ENCODE peak calls at places on chromosomes 12 and 14, in ten cellular contexts. C is GM06990; E is adrenal gland; X is CD8-positive, alpha-beta memory T cell; A is ascending aorta; Y is endothelial cell of umbilical vein; Q is body of pancreas; S is sigmoid colon; K is mesendoderm; U is thoracic aorta. M is an unnamed sample. For H3K27me3, the result is how much of the 10 kb centered on the place peaks cover.

GRCh38 chr14:68440776-68441175 is 352.1 kb downstream of the ZFP36L1 start:
- DNase-seq in C (no peak), X (no peak), A (no peak), U (no peak), K (no peak), S (no peak), Q (no peak), E (no peak), Y (peak), M (no peak)

GRCh38 chr12:862303-862911 is 87.1 kb downstream of the RAD52 start:
- DNase-seq in Y (no peak), X (no peak), E (no peak), S (no peak), Q (no peak), C (no peak), U (no peak), A (no peak), K (no peak), M (no peak)

GRCh38 chr12:124564232-124564958 is 3.0 kb downstream of the NCOR2 start:
- DNase-seq in U (no peak), S (no peak), A (no peak), Q (no peak), X (no peak), E (no peak), K (no peak), Y (no peak), C (no peak), M (no peak)

GRCh38 chr12:112599871-112600270 is 181.1 kb downstream of the PTPN11 start:
- DNase-seq in E (no peak), X (no peak), U (no peak), C (no peak), K (no peak), Y (no peak), S (no peak), Q (no peak), A (no peak), M (no peak)

GRCh38 chr12:4567073-4567881 is 5.3 kb downstream of the DYRK4 start:
- DNase-seq in U (no peak), E (no peak), Y (no peak), A (no peak), Q (no peak), K (no peak), S (no peak), X (no peak), C (no peak), M (peak)

GRCh38 chr12:90940872-90941499 is 14.0 kb downstream of the CCER1 start:
- DNase-seq in U (no peak), Q (no peak), X (no peak), A (no peak), E (no peak), S (no peak), Y (peak), C (no peak), K (peak), M (no peak)

GRCh38 chr12:13234045-13234641 is 37.6 kb downstream of the EMP1 start:
- DNase-seq in Q (peak), U (no peak), S (no peak), E (peak), K (peak), Y (peak), C (no peak), X (no peak), A (no peak), M (peak)

GRCh38 chr12:4556730-4557519 is 5.1 kb upstream of the DYRK4 start:
- DNase-seq in E (no peak), K (no peak), U (no peak), C (no peak), Q (no peak), Y (no peak), S (no peak), X (no peak), A (no peak), M (no peak)

GRCh38 chr14:97024300-97024699 is 227.1 kb downstream of the VRK1 start:
- DNase-seq in A (no peak), U (no peak), X (no peak), S (no peak), E (no peak), C (no peak), Y (no peak), Q (no peak), K (no peak), M (no peak)

GRCh38 chr12:62210422-62210821 is 49.8 kb upstream of the USP15 start:
- DNase-seq in Q (peak), S (no peak), Y (peak), C (no peak), A (no peak), E (peak), U (no peak), X (no peak), K (peak), M (no peak)

GRCh38 chr12:74349925-74350324 is 187.7 kb upstream of the ATXN7L3B start:
- DNase-seq in C (no peak), U (no peak), K (no peak), Q (no peak), A (no peak), E (no peak), X (no peak), Y (no peak), S (no peak), M (no peak)

GRCh38 chr14:21537088-21537424 is 10.9 kb upstream of the SALL2 start:
- DNase-seq in X (no peak), K (no peak), C (no peak), A (no peak), U (no peak), E (no peak), Y (no peak), Q (no peak), S (no peak), M (no peak)

GRCh38 chr12:63138484-63138883 is 12.5 kb downstream of the AVPR1A start:
- DNase-seq in Q (no peak), S (no peak), Y (no peak), E (no peak), U (no peak), C (no peak), K (no peak), A (no peak), X (no peak), M (no peak)

GRCh38 chr12:120759591-120760348 is 34.1 kb downstream of the ACADS start:
- DNase-seq in S (no peak), C (no peak), U (no peak), A (no peak), Y (no peak), E (no peak), X (no peak), Q (no peak), K (no peak), M (no peak)

GRCh38 chr14:54001189-54001878 is 44.7 kb upstream of the BMP4 start:
- DNase-seq in S (no peak), Q (peak), X (no peak), U (no peak), A (no peak), C (no peak), K (peak), Y (peak), E (no peak), M (no peak)

GRCh38 chr14:68686212-68686478 is 106.7 kb downstream of the ZFP36L1 start:
- DNase-seq in A (no peak), C (no peak), S (no peak), E (no peak), X (no peak), Y (no peak), K (no peak), U (no peak), Q (no peak), M (no peak)

GRCh38 chr12:955923-956322 is 6.4 kb upstream of the RAD52 start:
- DNase-seq in S (no peak), A (no peak), C (no peak), K (no peak), X (no peak), E (no peak), Q (no peak), Y (no peak), U (no peak), M (no peak)

GRCh38 chr12:89179983-89180382 is 172.3 kb downstream of the DUSP6 start:
- DNase-seq in K (no peak), Q (no peak), E (no peak), C (no peak), Y (peak), S (peak), X (no peak), U (peak), A (no peak), M (peak)

GRCh38 chr12:80472912-80473500 is 29.0 kb downstream of the PTPRQ start:
- DNase-seq in E (no peak), A (no peak), C (peak), Y (peak), X (no peak), Q (no peak), U (no peak), S (no peak), K (peak), M (no peak)

GRCh38 chr12:123389560-123390351 is 5.8 kb downstream of the KMT5A start:
- DNase-seq in K (peak), Y (peak), S (peak), Q (peak), E (peak), A (no peak), C (peak), U (no peak), X (peak), M (no peak)

GRCh38 chr12:47120736-47121135 is 41.0 kb upstream of the AMIGO2 start:
- DNase-seq in A (no peak), U (no peak), K (no peak), E (no peak), Y (no peak), X (no peak), Q (no peak), C (no peak), S (no peak), M (no peak)

GRCh38 chr12:105750096-105750495 is 388.7 kb downstream of the NUAK1 start:
- DNase-seq in A (no peak), C (no peak), X (no peak), S (no peak), U (no peak), Q (no peak), E (no peak), Y (no peak), K (no peak), M (no peak)

GRCh38 chr12:101087903-101088302 is 122.1 kb downstream of the SLC5A8 start:
- DNase-seq in A (no peak), Q (no peak), U (no peak), E (peak), C (no peak), X (no peak), K (no peak), Y (no peak), S (no peak), M (no peak)

GRCh38 chr14:84095796-84096195 is 1434.1 kb upstream of the FLRT2 start:
- DNase-seq in Q (no peak), X (no peak), E (no peak), S (no peak), A (no peak), U (no peak), K (no peak), C (no peak), Y (peak), M (no peak)

GRCh38 chr12:95829395-95829794 is 29.4 kb upstream of the SNRPF start:
- DNase-seq in S (no peak), Q (no peak), A (no peak), C (no peak), X (no peak), E (no peak), U (no peak), K (no peak), Y (peak), M (no peak)
- H3K27me3 ChIP-seq in S (under half), Q (under half), A (under half), C (under half), X (under half), E (under half), U (under half), K (under half), Y (under half), M (under half)

DNA sequence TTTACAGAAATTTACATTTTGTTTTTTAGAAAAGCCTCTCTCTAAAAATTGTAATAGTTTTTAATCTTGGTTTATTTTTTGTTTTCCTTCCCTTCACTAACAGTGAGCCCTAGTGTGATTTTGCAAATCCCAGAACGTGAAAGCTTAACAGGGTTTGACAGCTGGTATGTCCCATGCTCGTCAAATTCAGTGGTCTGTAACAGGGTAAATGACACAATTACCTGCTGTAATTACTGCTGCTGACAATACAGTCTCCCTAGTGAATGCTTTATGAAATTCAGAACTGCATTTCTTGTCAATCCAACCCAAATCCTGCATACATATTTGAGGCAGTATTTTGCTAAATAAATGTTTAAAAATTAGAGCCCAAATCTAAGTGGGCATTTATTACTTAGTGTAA is 249.2 kb downstream of the NELL2 start:
- DNase-seq in A (no peak), C (no peak), S (no peak), U (no peak), E (no peak), K (no peak), Y (no peak), X (no peak), Q (no peak), M (no peak)
- H3K27me3 ChIP-seq in A (under half), C (under half), S (under half), U (under half), E (under half), K (under half), Y (under half), X (under half), Q (under half), M (under half)

DNA sequence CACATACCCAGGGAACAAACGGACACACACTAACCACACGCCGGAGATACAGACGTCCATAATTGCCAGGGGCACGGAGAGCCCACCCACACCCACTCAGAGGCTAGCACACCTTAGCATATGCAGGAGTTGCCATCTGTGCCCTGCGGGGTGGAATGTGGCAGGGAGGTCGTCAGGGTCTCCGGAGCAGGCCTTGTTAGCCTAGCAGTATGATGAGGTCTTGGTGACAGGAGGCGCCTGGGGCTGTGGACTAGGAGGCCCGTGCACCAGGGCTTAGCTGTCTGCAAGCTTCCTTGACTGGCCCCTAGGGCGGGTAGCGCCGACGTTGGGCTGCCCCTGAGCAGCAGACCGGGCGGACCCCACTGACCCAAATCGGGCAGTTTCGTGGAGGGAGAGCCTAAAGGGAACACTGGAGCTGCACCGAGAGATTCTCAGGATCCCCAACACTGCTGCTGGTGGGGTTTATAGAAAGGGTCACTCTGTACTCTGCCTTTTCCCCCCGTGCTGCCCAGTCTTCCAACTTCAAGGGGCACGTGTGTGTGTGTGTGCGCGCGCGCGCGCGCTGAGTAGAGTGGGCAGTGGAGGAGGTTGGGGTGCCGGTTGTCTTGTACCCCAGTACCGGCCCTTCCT is 9.9 kb downstream of the STAC3 start:
- DNase-seq in E (no peak), C (no peak), S (peak), K (peak), X (no peak), Q (no peak), A (no peak), Y (no peak), U (no peak), M (no peak)
- H3K27me3 ChIP-seq in E (under half), C (under half), S (half or more), K (under half), X (half or more), Q (under half), A (under half), Y (half or more), U (under half), M (half or more)

DNA sequence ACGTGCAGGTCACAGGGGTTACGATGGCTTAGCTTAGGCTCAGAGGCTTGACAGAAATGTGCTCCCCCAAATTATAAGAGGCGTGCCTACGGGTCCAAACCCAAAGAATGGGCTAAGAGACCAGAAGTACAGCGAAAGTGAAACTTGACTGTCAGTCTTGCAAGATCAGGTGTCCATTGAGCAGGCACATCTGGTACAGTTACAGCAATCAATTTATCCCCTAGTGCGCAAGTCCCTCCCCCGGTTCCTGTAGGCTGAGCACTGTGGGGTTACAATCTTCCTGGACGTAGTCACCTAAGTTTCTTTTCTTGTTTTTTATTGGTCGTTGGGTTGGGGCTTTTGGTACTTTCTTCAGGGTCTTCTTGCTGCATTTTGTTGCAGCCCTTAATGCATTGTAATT is 134.2 kb downstream of the UNC79 start:
- DNase-seq in Q (no peak), S (no peak), X (no peak), K (no peak), C (no peak), Y (no peak), A (no peak), U (no peak), E (no peak), M (no peak)
- H3K27me3 ChIP-seq in Q (under half), S (under half), X (under half), K (under half), C (under half), Y (under half), A (under half), U (under half), E (under half), M (under half)

GRCh38 chr12:71640316-71640715 is 23.3 kb downstream of the ZFC3H1 start:
- DNase-seq in X (no peak), Q (peak), K (no peak), S (no peak), U (no peak), A (no peak), Y (no peak), C (no peak), E (no peak), M (no peak)

GRCh38 chr12:71636704-71637115 is 26.9 kb downstream of the ZFC3H1 start:
- DNase-seq in S (no peak), K (peak), E (no peak), A (no peak), Q (no peak), U (no peak), Y (peak), X (no peak), C (peak), M (no peak)

GRCh38 chr12:71641390-71641789 is 22.3 kb downstream of the ZFC3H1 start:
- DNase-seq in A (no peak), K (no peak), U (no peak), Q (no peak), Y (no peak), C (no peak), X (no peak), S (no peak), E (no peak), M (no peak)

GRCh38 chr12:71638499-71638898 is 25.1 kb downstream of the ZFC3H1 start:
- DNase-seq in A (no peak), Y (no peak), Q (no peak), C (no peak), E (no peak), S (no peak), X (no peak), U (no peak), K (no peak), M (no peak)

GRCh38 chr12:71639341-71639760 is 24.3 kb downstream of the ZFC3H1 start:
- DNase-seq in Q (no peak), U (no peak), C (no peak), A (no peak), E (no peak), S (no peak), X (no peak), Y (no peak), K (peak), M (no peak)
- H3K27me3 ChIP-seq in Q (under half), U (under half), C (under half), A (under half), E (under half), S (under half), X (under half), Y (under half), K (under half), M (under half)

GRCh38 chr12:65086236-65086635 is 34.9 kb downstream of the WIF1 start:
- DNase-seq in K (no peak), A (no peak), X (no peak), S (no peak), U (no peak), Q (no peak), Y (no peak), E (no peak), C (no peak), M (no peak)

GRCh38 chr12:65082411-65082810 is 38.7 kb downstream of the WIF1 start:
- DNase-seq in K (no peak), Q (no peak), Y (no peak), E (no peak), A (no peak), C (no peak), S (no peak), X (no peak), U (no peak), M (no peak)

GRCh38 chr12:65084579-65084978 is 36.5 kb downstream of the WIF1 start:
- DNase-seq in C (no peak), E (no peak), X (no peak), U (no peak), A (no peak), S (no peak), K (no peak), Y (no peak), Q (no peak), M (no peak)

DNA sequence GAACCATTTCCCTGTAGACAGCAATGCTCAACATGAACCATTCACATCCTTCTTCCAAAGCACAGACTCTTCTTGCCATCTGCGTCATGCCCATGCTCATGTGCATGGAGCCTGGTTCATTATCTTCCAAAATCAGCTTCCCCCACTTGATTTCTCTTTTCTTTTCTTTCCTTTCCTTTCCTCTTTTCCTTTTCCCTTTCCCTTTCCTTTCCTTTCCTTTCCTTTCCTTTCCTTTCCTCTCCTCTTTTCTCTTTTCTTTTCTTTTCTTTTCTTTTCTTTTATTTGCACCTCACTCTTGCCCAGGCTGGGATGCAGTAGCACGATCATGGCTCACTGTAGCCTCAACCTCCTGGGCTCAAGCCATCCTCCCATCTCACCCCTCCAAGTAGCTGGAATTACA is 37.5 kb downstream of the WIF1 start:
- DNase-seq in S (no peak), Y (no peak), E (no peak), K (no peak), Q (no peak), A (no peak), C (no peak), U (no peak), X (no peak), M (no peak)
- H3K27me3 ChIP-seq in S (under half), Y (under half), E (under half), K (under half), Q (under half), A (under half), C (under half), U (under half), X (under half), M (under half)

GRCh38 chr14:89000007-89000942 is 175.8 kb downstream of the TTC8 start:
- DNase-seq in X (no peak), E (peak), S (no peak), U (peak), C (no peak), Y (peak), A (no peak), K (peak), Q (peak), M (no peak)
- H3K27me3 ChIP-seq in X (under half), E (under half), S (under half), U (under half), C (under half), Y (under half), A (under half), K (under half), Q (under half), M (under half)

M was measured in tibial nerve.